ENCODE peak calls at places on chromosomes 2 and 18, in four cellular contexts. D is neural progenitor cell, C is upper lobe of right lung, X is vagina. Q is an unnamed sample. For H3K4me1, the result is how much of the 10 kb centered on the place peaks cover.

GRCh38 chr2:24721470-24721869 is 71.7 kb downstream of the PTRHD1 start:
- DNase-seq in X (no peak), D (peak), C (no peak), Q (peak)

GRCh38 chr2:233100192-233100998 is 40.3 kb downstream of the INPP5D start:
- DNase-seq in C (no peak), D (no peak), X (no peak), Q (no peak)

GRCh38 chr2:227016894-227017293 is 147.1 kb downstream of the COL4A4 start:
- DNase-seq in X (no peak), D (no peak), C (no peak), Q (no peak)

GRCh38 chr2:9424447-9425164 is 1.2 kb downstream of the CPSF3 start:
- DNase-seq in X (no peak), D (no peak), C (no peak), Q (no peak)

GRCh38 chr18:67771271-67771670 is 254.8 kb upstream of the DSEL start:
- DNase-seq in D (no peak), X (no peak), C (no peak), Q (no peak)

GRCh38 chr18:61980355-61980754 is 87.5 kb upstream of the RNF152 start:
- DNase-seq in C (no peak), X (no peak), D (no peak), Q (no peak)

GRCh38 chr2:75190271-75190990 is 8.9 kb downstream of the TACR1 start:
- DNase-seq in C (no peak), X (no peak), D (no peak), Q (no peak)

GRCh38 chr2:150621800-150622199 is 134.3 kb upstream of the RND3 start:
- DNase-seq in C (no peak), X (no peak), D (no peak), Q (no peak)

GRCh38 chr2:164561991-164562390 is 59.3 kb downstream of the GRB14 start:
- DNase-seq in X (no peak), C (no peak), D (no peak), Q (no peak)

GRCh38 chr18:66872277-66872676 is 268.4 kb upstream of the CDH19 start:
- DNase-seq in X (no peak), D (no peak), C (no peak), Q (no peak)

GRCh38 chr18:80109676-80110078 is 615 bp downstream of the ADNP2 start:
- DNase-seq in X (no peak), C (no peak), D (peak), Q (no peak)

GRCh38 chr2:225113356-225114015 is 71.2 kb upstream of the DOCK10 start:
- DNase-seq in D (no peak), C (no peak), X (no peak), Q (no peak)

GRCh38 chr18:45896991-45897390 is 70.1 kb downstream of the EPG5 start:
- DNase-seq in D (no peak), C (no peak), X (no peak), Q (peak)

GRCh38 chr2:197205590-197206215 is 104.9 kb downstream of the ANKRD44 start:
- DNase-seq in X (no peak), D (no peak), C (no peak), Q (no peak)

GRCh38 chr2:142617461-142617860 is 260.0 kb upstream of the KYNU start:
- DNase-seq in D (no peak), C (no peak), X (no peak), Q (no peak)

GRCh38 chr2:64454316-64455030 is 511 bp downstream of the LGALSL start:
- DNase-seq in C (peak), X (no peak), D (peak), Q (peak)

GRCh38 chr2:226701052-226701451 is 98.6 kb downstream of the IRS1 start:
- DNase-seq in X (no peak), C (no peak), D (no peak), Q (no peak)

GRCh38 chr2:164706522-164706921 is 85.2 kb upstream of the GRB14 start:
- DNase-seq in C (no peak), X (no peak), D (no peak), Q (no peak)

GRCh38 chr2:200765139-200765951 is 46.4 kb upstream of the BZW1 start:
- DNase-seq in D (no peak), C (no peak), X (no peak), Q (no peak)

GRCh38 chr2:174577967-174578589 is 19.5 kb downstream of the WIPF1 start:
- DNase-seq in C (no peak), X (no peak), D (peak), Q (no peak)

GRCh38 chr2:199874209-199874608 is 23.2 kb upstream of the FTCDNL1 start:
- DNase-seq in D (no peak), C (no peak), X (no peak), Q (no peak)

GRCh38 chr2:163601377-163601776 is 134.4 kb downstream of the FIGN start:
- DNase-seq in C (no peak), X (no peak), D (peak), Q (no peak)

GRCh38 chr2:56182420-56182819 is 1.4 kb upstream of the CCDC85A start:
- DNase-seq in D (peak), C (no peak), X (no peak), Q (no peak)

GRCh38 chr2:67451086-67451832 is 54.1 kb downstream of the ETAA1 start:
- DNase-seq in X (no peak), D (no peak), C (no peak), Q (no peak)

GRCh38 chr2:24276349-24276899 is 83.9 kb downstream of the ITSN2 start:
- DNase-seq in C (no peak), D (no peak), X (no peak), Q (no peak)

GRCh38 chr2:181239400-181239799 is 217.8 kb upstream of the ITGA4 start:
- DNase-seq in C (no peak), D (peak), X (no peak), Q (no peak)

GRCh38 chr2:26612522-26613240 is 28.5 kb downstream of the CIB4 start:
- DNase-seq in C (peak), D (no peak), X (peak), Q (peak)

GRCh38 chr18:48956378-48956777 is 5.6 kb upstream of the SMAD7 start:
- DNase-seq in C (no peak), X (no peak), D (no peak), Q (no peak)

GRCh38 chr2:127628767-127629614 is 17.0 kb upstream of the GPR17 start:
- DNase-seq in C (no peak), X (no peak), D (no peak), Q (no peak)

GRCh38 chr2:241620419-241620769 is 16.6 kb downstream of the THAP4 start:
- DNase-seq in C (no peak), X (no peak), D (no peak), Q (no peak)

GRCh38 chr2:135050684-135051083 is 1.4 kb upstream of the RAB3GAP1 start:
- DNase-seq in X (no peak), D (no peak), C (no peak), Q (no peak)

GRCh38 chr2:165815742-165816141 is 21.7 kb upstream of the GALNT3 start:
- DNase-seq in X (no peak), D (no peak), C (no peak), Q (no peak)

GRCh38 chr2:24024018-24024417 is 14.1 kb downstream of the MFSD2B start:
- DNase-seq in D (peak), X (peak), C (no peak), Q (no peak)

GRCh38 chr2:214801068-214801467 is 8.4 kb downstream of the BARD1 start:
- DNase-seq in D (no peak), C (no peak), X (no peak), Q (no peak)

GRCh38 chr2:63057249-63058148 is 6.9 kb downstream of the OTX1 start:
- DNase-seq in C (no peak), X (no peak), D (peak), Q (no peak)

GRCh38 chr2:63059434-63060078 is 8.9 kb downstream of the OTX1 start:
- DNase-seq in D (peak), C (no peak), X (no peak), Q (no peak)

GRCh38 chr2:63058149-63058741 is 7.6 kb downstream of the OTX1 start:
- DNase-seq in X (no peak), D (peak), C (no peak), Q (no peak)

GRCh38 chr2:63058742-63059433 is 8.3 kb downstream of the OTX1 start:
- DNase-seq in D (peak), C (no peak), X (no peak), Q (no peak)

DNA sequence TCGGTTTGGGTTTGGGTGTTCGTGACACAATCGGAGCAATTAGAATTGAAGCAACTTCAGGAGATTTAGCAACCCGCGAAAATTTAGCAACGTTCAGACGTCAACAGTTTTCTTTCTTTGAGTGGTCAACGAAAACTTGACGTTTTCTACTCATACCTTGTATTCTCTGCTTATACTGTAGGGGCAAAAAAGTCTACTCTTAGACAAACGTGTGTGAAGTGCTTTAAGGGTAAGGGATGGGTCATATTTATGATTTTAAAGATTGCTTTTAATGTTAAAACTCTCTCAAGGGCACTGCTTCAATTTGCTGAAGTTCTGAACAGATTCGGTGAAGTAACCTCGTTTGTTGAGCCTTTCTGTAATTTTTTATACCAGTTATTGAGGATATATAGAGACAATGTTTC is 9.5 kb downstream of the OTX1 start:
- DNase-seq in X (no peak), D (peak), C (no peak), Q (no peak)
- H3K4me3 ChIP-seq in X (no peak), D (peak), C (no peak), Q (no peak)

DNA sequence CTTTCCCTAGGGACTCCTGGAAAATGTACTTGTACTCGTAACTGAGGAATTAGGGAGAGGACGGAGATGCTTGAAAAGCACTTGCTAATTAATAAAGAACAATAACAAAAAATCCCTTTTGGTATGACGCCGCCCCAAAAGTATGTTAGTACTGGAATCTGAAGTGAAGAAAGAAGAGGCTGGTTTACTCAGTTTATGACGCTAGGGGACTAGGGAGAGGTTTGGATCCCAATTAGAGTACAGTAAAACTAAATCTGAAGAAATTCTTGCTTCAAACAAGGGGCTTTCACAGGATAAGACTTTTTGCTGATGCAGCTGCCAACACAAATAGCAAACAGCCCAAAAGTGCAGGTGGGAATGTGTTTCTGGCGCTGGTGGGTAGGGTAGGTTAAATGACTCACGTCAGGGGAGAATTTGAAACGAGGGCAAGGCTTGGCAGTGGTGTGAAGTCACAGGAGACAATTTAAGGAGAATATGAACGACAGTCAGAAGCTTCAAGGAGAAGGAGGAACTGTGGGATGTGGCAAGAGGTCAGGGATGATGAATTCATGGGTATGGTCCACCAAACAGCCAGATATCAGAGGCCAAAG is 1.2 kb upstream of the ZNF396 start:
- DNase-seq in D (no peak), C (no peak), X (no peak), Q (no peak)
- H3K4me1 ChIP-seq in D (under half), C (under half), X (under half), Q (under half)

GRCh38 chr2:154455871-154456270 is 242.6 kb upstream of the KCNJ3 start:
- DNase-seq in C (no peak), X (no peak), D (no peak), Q (no peak)
- H3K4me3 ChIP-seq in C (peak), X (no peak), D (no peak), Q (peak)

GRCh38 chr2:28404086-28404485 is 11.4 kb downstream of the FOSL2 start:
- DNase-seq in X (no peak), D (no peak), C (no peak), Q (no peak)

GRCh38 chr2:28401411-28401810 is 8.8 kb downstream of the FOSL2 start:
- DNase-seq in C (no peak), D (no peak), X (no peak), Q (no peak)

GRCh38 chr2:28405537-28405936 is 12.9 kb downstream of the FOSL2 start:
- DNase-seq in C (no peak), X (no peak), D (no peak), Q (no peak)

GRCh38 chr2:28401948-28402550 is 9.4 kb downstream of the FOSL2 start:
- DNase-seq in X (no peak), D (no peak), C (no peak), Q (no peak)

DNA sequence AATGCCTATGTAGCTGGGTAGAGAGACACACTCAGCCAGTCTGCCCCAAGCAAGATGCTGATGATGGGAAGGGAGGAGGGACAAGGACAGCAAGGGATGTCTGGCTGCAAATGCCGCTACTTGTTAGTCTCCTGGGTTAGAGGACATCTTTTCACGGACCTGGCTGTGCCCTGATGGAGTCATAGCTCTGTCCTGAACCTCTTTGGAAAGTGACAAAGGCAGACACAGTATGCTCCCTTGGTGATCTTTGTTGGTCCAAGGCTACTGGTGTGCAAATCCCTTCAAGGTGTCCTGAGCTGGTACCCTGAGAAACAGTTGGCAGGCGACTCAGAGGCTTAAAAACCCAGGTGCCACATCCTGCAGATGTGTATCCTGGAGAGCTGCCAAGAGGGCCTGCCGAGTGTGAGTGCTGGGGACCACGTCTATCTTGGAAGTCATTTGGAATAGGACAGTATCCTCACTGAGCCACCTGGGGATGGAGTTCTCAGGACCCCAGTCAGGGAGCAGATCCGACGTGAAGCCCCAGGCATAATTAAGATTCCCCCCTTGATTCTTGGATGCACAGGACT is 10.8 kb downstream of the FOSL2 start:
- DNase-seq in X (no peak), C (no peak), D (no peak), Q (no peak)
- H3K4me1 ChIP-seq in X (half or more), C (half or more), D (under half), Q (under half)

GRCh38 chr2:96838345-96839287 is 5.2 kb downstream of the ANKRD23 start:
- DNase-seq in X (no peak), D (no peak), C (no peak), Q (peak)
- H3K4me3 ChIP-seq in X (no peak), D (no peak), C (peak), Q (no peak)